ENCODE peak calls at places on chromosomes 5 and 9, in six cellular contexts. R, G, W, V, N and S are unnamed samples.

GRCh38 chr9:7332780-7333179 is 466.8 kb downstream of the DMAC1 start:
- DNase-seq in N (no peak), W (no peak), G (no peak), V (no peak), R (no peak), S (no peak)

GRCh38 chr9:6984941-6985578 is 227.3 kb downstream of the KDM4C start:
- DNase-seq in G (no peak), V (no peak), N (no peak), R (no peak), W (no peak), S (no peak)

GRCh38 chr5:20572560-20572959 is 584.6 kb upstream of the CDH18 start:
- DNase-seq in V (peak; percentile 79), G (no peak), N (no peak), R (no peak), W (no peak), S (peak; percentile 8)

GRCh38 chr5:132044207-132044606 is 16.2 kb upstream of the IL3 start:
- DNase-seq in R (no peak), V (no peak), W (no peak), N (no peak), G (no peak), S (no peak)

GRCh38 chr5:72842816-72843215 is 26.4 kb downstream of the TNPO1 start:
- DNase-seq in R (no peak), V (peak; percentile 88), W (no peak), N (no peak), G (no peak), S (peak; percentile 69)

GRCh38 chr9:73200694-73201432 is 49.2 kb downstream of the ANXA1 start:
- DNase-seq in R (no peak), W (no peak), G (no peak), N (no peak), V (peak; percentile 72), S (peak; percentile 20)

GRCh38 chr5:66807743-66808142 is 211.6 kb downstream of the MAST4 start:
- DNase-seq in V (peak; percentile 67), N (no peak), G (no peak), R (no peak), W (no peak), S (peak; percentile 50)

GRCh38 chr5:14208071-14209021 is 65.2 kb downstream of the TRIO start:
- DNase-seq in V (peak; percentile 95), W (no peak), N (no peak), R (no peak), G (no peak), S (peak; percentile 87)

GRCh38 chr5:14574891-14575496 is 6.6 kb upstream of the OTULINL start:
- DNase-seq in R (peak; percentile 20), W (peak; percentile 68), V (no peak), G (peak; percentile 44), N (no peak), S (no peak)